ENCODE peak calls at places on chromosomes 12 and 14, in five cellular contexts. A, O, J, I and L are unnamed samples.

GRCh38 chr14:56195219-56195618 is 77.0 kb downstream of the PELI2 start:
- DNase-seq in A (no peak), O (no peak), J (no peak), I (no peak), L (no peak)

GRCh38 chr12:1747609-1748008 is 56.7 kb downstream of the ADIPOR2 start:
- DNase-seq in A (no peak), O (no peak), J (no peak), I (no peak), L (no peak)

GRCh38 chr12:104494137-104494815 is 37.5 kb downstream of the CHST11 start:
- DNase-seq in A (peak), O (no peak), J (no peak), I (no peak), L (no peak)

GRCh38 chr12:22377731-22378496 is 43.4 kb upstream of the ST8SIA1 start:
- DNase-seq in A (peak), O (no peak), J (no peak), I (no peak), L (no peak)

GRCh38 chr12:121365416-121366062 is 13.3 kb upstream of the ANAPC5 start:
- DNase-seq in A (no peak), O (no peak), J (no peak), I (no peak), L (peak)

GRCh38 chr14:45135181-45135580 is 549 bp upstream of the FANCM start:
- DNase-seq in A (peak), O (no peak), J (peak), I (no peak), L (peak)

GRCh38 chr12:94290353-94290752 is 142.0 kb downstream of the PLXNC1 start:
- DNase-seq in A (no peak), O (no peak), J (no peak), I (no peak), L (peak)

GRCh38 chr14:54683882-54684794 is 117.2 kb downstream of the SAMD4A start:
- DNase-seq in A (peak), O (no peak), J (peak), I (no peak), L (peak)

GRCh38 chr14:50560929-50561280 is 960 bp downstream of the ATL1 start:
- DNase-seq in A (peak), O (no peak), J (peak), I (peak), L (no peak)

GRCh38 chr12:53205747-53206146 is 1.3 kb downstream of the ITGB7 start:
- DNase-seq in A (peak), O (peak), J (peak), I (no peak), L (peak)

GRCh38 chr14:50067723-50068495 is 48.5 kb downstream of the VCPKMT start:
- DNase-seq in A (peak), O (no peak), J (peak), I (no peak), L (peak)

GRCh38 chr12:49902399-49903350 is 1.0 kb downstream of the FAIM2 start:
- DNase-seq in A (no peak), O (no peak), J (no peak), I (no peak), L (no peak)

GRCh38 chr14:72164420-72165150 is 232.4 kb downstream of the RGS6 start:
- DNase-seq in A (no peak), O (no peak), J (no peak), I (no peak), L (no peak)

GRCh38 chr12:56723889-56724659 is 1.0 kb downstream of the NACA start:
- DNase-seq in A (peak), O (no peak), J (peak), I (no peak), L (peak)

GRCh38 chr12:32920506-32921085 is 24.0 kb upstream of the PKP2 start:
- DNase-seq in A (peak), O (no peak), J (peak), I (no peak), L (no peak)

GRCh38 chr12:102043928-102044327 is 17.9 kb downstream of the WASHC3 start:
- DNase-seq in A (no peak), O (no peak), J (no peak), I (no peak), L (no peak)

GRCh38 chr14:75981426-75981825 is 369 bp downstream of the TGFB3 start:
- DNase-seq in A (no peak), O (peak), J (no peak), I (no peak), L (no peak)

GRCh38 chr12:102329883-102330282 is 132.2 kb upstream of the PMCH start:
- DNase-seq in A (no peak), O (no peak), J (no peak), I (no peak), L (no peak)

GRCh38 chr14:104352493-104353220 is 214.3 kb downstream of the KIF26A start:
- DNase-seq in A (no peak), O (no peak), J (no peak), I (no peak), L (no peak)

GRCh38 chr14:91924871-91925726 is 22.4 kb downstream of the FBLN5 start:
- DNase-seq in A (peak), O (no peak), J (no peak), I (no peak), L (no peak)
- TF ChIP-seq CTCF in A (no peak), O (no peak), J (no peak), I (no peak), L (no peak)

DNA sequence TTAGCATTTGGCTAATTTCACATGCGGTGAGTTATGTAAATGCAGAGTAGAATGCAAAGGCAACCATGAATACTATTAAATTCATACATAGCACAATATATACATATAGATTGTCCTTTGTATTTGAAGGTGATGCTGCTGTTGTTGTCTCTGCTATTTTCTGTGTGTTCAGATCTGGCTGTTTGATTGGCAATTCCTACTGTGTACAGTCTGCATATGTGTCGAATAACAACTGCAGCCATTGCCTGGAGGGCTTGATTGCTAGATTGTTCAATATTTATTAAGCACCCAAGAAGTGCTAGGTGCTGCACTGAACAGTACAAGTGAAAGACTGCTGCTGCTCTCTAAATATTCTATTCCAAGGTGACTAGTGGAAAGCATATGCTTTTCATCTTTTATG is 187.4 kb downstream of the FOXG1 start:
- DNase-seq in A (no peak), O (no peak), J (no peak), I (no peak), L (no peak)
- TF ChIP-seq CTCF in A (no peak), O (no peak), J (no peak), I (no peak), L (no peak)

GRCh38 chr14:63174760-63175191 is 29.5 kb upstream of the RHOJ start:
- DNase-seq in A (peak), O (peak), J (peak), I (no peak), L (peak)
- TF ChIP-seq CTCF in A (peak), O (no peak), J (peak), I (peak), L (peak)

DNA sequence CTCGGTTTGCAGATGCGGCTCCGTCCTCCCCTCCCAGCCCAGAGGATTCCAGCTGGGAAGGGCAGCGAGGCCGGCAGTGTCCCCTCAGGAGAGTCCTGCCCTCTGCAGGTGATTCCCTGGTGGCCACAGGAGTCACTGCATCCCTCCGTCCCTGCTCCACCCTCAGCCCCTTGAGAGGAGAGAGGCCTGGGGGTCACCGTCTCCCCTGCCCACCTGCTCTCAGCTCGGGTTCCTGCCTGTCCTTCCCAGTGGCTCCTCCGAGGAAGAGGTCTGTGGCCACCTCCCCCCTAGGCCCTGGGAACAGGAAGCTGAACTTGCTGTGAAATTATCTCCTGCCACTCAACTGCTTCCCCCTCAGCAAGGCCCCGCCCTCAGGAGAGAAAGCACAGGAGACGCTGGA is 12.9 kb upstream of the GALNT9 start:
- DNase-seq in A (no peak), O (no peak), J (peak), I (no peak), L (no peak)
- TF ChIP-seq CTCF in A (no peak), O (no peak), J (no peak), I (no peak), L (peak)

DNA sequence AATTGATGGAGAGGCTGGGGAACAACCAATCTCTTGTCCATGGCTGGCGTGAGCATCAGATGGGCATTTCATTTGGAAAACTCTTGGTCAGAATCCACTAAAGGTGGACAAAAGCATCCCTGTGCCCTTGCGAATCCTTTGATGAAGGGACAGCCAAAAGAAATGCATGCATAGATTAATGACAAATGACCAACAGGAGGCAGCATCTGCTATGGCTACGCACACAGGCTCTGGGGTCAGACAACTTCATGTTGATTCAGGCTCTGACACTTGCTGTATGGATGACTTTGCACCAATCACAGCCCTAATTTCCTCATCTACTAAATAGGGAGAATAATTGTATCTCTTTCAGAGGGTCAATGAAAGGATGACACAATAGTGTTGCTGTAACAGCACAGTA is 117.5 kb downstream of the ASCL4 start:
- DNase-seq in A (peak), O (peak), J (peak), I (no peak), L (no peak)
- TF ChIP-seq CTCF in A (peak), O (peak), J (peak), I (peak), L (peak)